ENCODE peak calls at places on chromosome 1, in six cellular contexts. K is anterior cingulate cortex; U is endothelial cell; O is NCI-H345; I is Right ventricle myocardium inferior; M is stimulated activated CD8-positive, alpha-beta memory T cell treated with anti-CD3 and anti-CD28 coated beads, Interleukin-7, amount 100 ng/mL, for 1 hour. P is an unnamed sample.

GRCh38 chr1:205095422-205095821 is 11.2 kb upstream of the TMEM81 start:
- DNase-seq in K (no peak), U (no peak), O (no peak), I (no peak), M (no peak), P (no peak)

GRCh38 chr1:14602131-14602530 is 3.6 kb downstream of the KAZN start:
- DNase-seq in K (peak; percentile 44), U (no peak), O (no peak), I (no peak), M (no peak), P (no peak)

GRCh38 chr1:78641558-78641957 is 8.1 kb upstream of the IFI44 start:
- DNase-seq in K (no peak), U (no peak), O (no peak), I (no peak), M (no peak), P (no peak)

GRCh38 chr1:2543543-2544092 is 12.6 kb upstream of the TNFRSF14 start:
- DNase-seq in K (peak; percentile 75), U (no peak), O (peak; percentile 60), I (no peak), M (no peak), P (no peak)

GRCh38 chr1:157095551-157095950 is 4.1 kb downstream of the ETV3L start:
- DNase-seq in K (no peak), U (no peak), O (no peak), I (no peak), M (no peak), P (no peak)

GRCh38 chr1:53409233-53409632 is 50.0 kb upstream of the DMRTB1 start:
- DNase-seq in K (no peak), U (no peak), O (no peak), I (no peak), M (no peak), P (no peak)

GRCh38 chr1:155706101-155706619 is 17.3 kb downstream of the DAP3 start:
- DNase-seq in K (no peak), U (no peak), O (no peak), I (no peak), M (no peak), P (no peak)

GRCh38 chr1:177281901-177282300 is 111.1 kb downstream of the BRINP2 start:
- DNase-seq in K (peak; percentile 70), U (no peak), O (no peak), I (no peak), M (no peak), P (no peak)

GRCh38 chr1:160367516-160367900 is 637 bp downstream of the NHLH1 start:
- DNase-seq in K (no peak), U (no peak), O (no peak), I (no peak), M (no peak), P (no peak)

GRCh38 chr1:33302325-33302724 is 18.6 kb downstream of the A3GALT2 start:
- DNase-seq in K (no peak), U (no peak), O (no peak), I (no peak), M (no peak), P (no peak)

GRCh38 chr1:95039360-95040031 is 33.3 kb downstream of the ALG14 start:
- DNase-seq in K (no peak), U (no peak), O (no peak), I (no peak), M (no peak), P (no peak)

GRCh38 chr1:244395965-244396364 is 55.7 kb downstream of the ADSS2 start:
- DNase-seq in K (no peak), U (no peak), O (no peak), I (no peak), M (no peak), P (no peak)

P was measured in activated CD4-positive, CD25-positive, alpha-beta regulatory T cell.